ENCODE peak calls at places on chromosome X, in nine cellular contexts. J is thoracic aorta, A is lower lobe of right lung, L is AG04450, E is stomach, B is tibial nerve, W is H1, Z is left ventricle myocardium inferior, K is tibial artery. Y is an unnamed sample.
A peak's percentile ranks its signal among the peaks of the same experiment; 100 is the strongest.

GRCh38 chrX:20144491-20144890 is 2.9 kb upstream of the EIF1AX start:
- DNase-seq in K (no peak), Z (no peak), A (no peak), W (no peak), J (no peak), L (no peak), B (no peak), E (no peak), Y (no peak)

GRCh38 chrX:134547047-134547679 is 87.2 kb downstream of the HPRT1 start:
- DNase-seq in K (no peak), B (no peak), Z (no peak), J (no peak), W (no peak), E (no peak), A (no peak), L (no peak), Y (no peak)

GRCh38 chrX:54238588-54238987 is 55.5 kb upstream of the FAM120C start:
- DNase-seq in J (no peak), Z (no peak), E (no peak), L (no peak), A (no peak), B (no peak), K (no peak), W (no peak), Y (no peak)

GRCh38 chrX:39418132-39418935 is 617.1 kb downstream of the MID1IP1 start:
- DNase-seq in B (no peak), K (no peak), Z (no peak), A (no peak), E (no peak), W (no peak), J (no peak), L (no peak), Y (no peak)

GRCh38 chrX:123274796-123275195 is 90.7 kb downstream of the GRIA3 start:
- DNase-seq in L (no peak), A (no peak), W (no peak), Z (no peak), B (no peak), J (no peak), E (no peak), K (no peak), Y (no peak)

GRCh38 chrX:153384390-153384789 is 16.8 kb downstream of the PNMA6E start:
- DNase-seq in W (no peak), L (no peak), A (no peak), Z (no peak), K (no peak), J (no peak), B (no peak), E (no peak), Y (no peak)

GRCh38 chrX:150058728-150059127 is 120.4 kb upstream of the EOLA2 start:
- DNase-seq in A (no peak), L (no peak), K (no peak), W (no peak), J (no peak), B (no peak), E (no peak), Z (no peak), Y (no peak)

GRCh38 chrX:9855536-9856320 is 69.5 kb downstream of the SHROOM2 start:
- DNase-seq in W (no peak), L (no peak), J (no peak), K (no peak), Z (no peak), E (no peak), B (no peak), A (no peak), Y (no peak)

GRCh38 chrX:81202413-81202794 is 502 bp downstream of the SH3BGRL start:
- DNase-seq in L (no peak), E (no peak), A (no peak), W (no peak), K (no peak), J (no peak), Z (no peak), B (no peak), Y (no peak)

GRCh38 chrX:126820700-126821420 is 1.3 kb downstream of the PRR32 start:
- DNase-seq in A (no peak), B (no peak), W (no peak), Z (peak; percentile 31), E (no peak), K (no peak), L (no peak), J (no peak), Y (peak; percentile 58)

GRCh38 chrX:95156566-95156965 is 1482.6 kb downstream of the FAM133A start:
- DNase-seq in B (no peak), A (no peak), E (no peak), J (no peak), W (no peak), Z (no peak), L (no peak), K (no peak), Y (no peak)
- H3K27ac ChIP-seq in B (no peak overlapping the region), A (no peak overlapping the region), E (no peak overlapping the region), J (no peak overlapping the region), W (no peak overlapping the region), Z (no peak overlapping the region), L (no peak overlapping the region), K (no peak overlapping the region), Y (no peak overlapping the region)

GRCh38 chrX:2574271-2574670 is 73.5 kb upstream of the DHRSX start:
- DNase-seq in A (no peak), E (no peak), J (no peak), B (no peak), L (no peak), Z (no peak), K (no peak), W (no peak), Y (no peak)

GRCh38 chrX:2578864-2579263 is 78.1 kb upstream of the DHRSX start:
- DNase-seq in E (no peak), B (no peak), L (no peak), K (no peak), A (no peak), W (no peak), Z (no peak), J (no peak), Y (no peak)

GRCh38 chrX:2576793-2577192 is 76.0 kb upstream of the DHRSX start:
- DNase-seq in A (no peak), E (no peak), L (no peak), J (no peak), Z (no peak), B (no peak), K (no peak), W (no peak), Y (no peak)

GRCh38 chrX:2581296-2581695 is 80.5 kb upstream of the DHRSX start:
- DNase-seq in W (no peak), Z (no peak), K (peak; percentile 6), L (no peak), J (no peak), E (no peak), A (no peak), B (no peak), Y (no peak)

DNA sequence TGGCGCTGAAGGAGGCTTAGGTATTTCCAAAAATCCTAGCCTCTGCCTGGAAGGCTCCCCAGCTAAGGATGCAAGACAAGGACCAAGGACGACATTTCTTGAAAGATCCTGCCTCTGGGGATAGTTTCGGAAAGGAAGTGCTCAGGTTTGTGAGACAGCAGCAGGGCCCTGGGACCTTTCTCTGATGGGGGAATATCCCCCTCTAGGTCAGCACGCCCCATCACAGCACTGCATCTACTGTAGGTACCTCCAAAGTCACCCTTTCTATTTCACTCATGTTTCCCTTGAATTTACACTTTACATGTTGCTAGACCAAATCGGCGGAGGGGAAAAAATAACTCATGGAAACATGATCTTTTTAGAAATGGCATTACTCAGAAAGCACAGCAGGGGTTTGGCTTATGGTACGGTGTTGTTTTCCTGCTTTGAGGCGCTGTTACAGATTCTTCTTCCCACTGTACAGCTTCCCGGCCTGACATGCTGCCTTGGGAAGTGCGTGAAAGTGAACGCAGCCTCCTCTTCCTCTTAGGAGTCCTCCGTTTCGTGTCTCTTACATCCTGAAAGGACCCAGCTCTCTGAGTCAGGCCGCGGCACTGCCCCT is 77.2 kb upstream of the DHRSX start:
- DNase-seq in A (no peak), W (no peak), E (no peak), L (no peak), J (no peak), B (no peak), Z (no peak), K (no peak), Y (no peak)
- TF ChIP-seq CTCF in A (no peak), W (no peak), E (no peak), L (no peak), J (no peak), B (no peak), Z (no peak), K (no peak), Y (no peak)

GRCh38 chrX:154481911-154482601 is 3.0 kb upstream of the LAGE3 start:
- DNase-seq in B (no peak), A (no peak), L (no peak), K (no peak), J (no peak), Z (no peak), E (no peak), W (no peak), Y (no peak)
- H3K27ac ChIP-seq in B (no peak overlapping the region), A (no peak overlapping the region), L (no peak overlapping the region), K (no peak overlapping the region), J (no peak overlapping the region), Z (no peak overlapping the region), E (no peak overlapping the region), W (no peak overlapping the region), Y (peak overlapping the region; percentile 40)

GRCh38 chrX:18151661-18152060 is 69.0 kb downstream of the BEND2 start:
- DNase-seq in L (no peak), E (no peak), A (no peak), Z (no peak), B (no peak), K (no peak), J (no peak), W (no peak), Y (no peak)

GRCh38 chrX:18146009-18146408 is 74.7 kb downstream of the BEND2 start:
- DNase-seq in Z (no peak), K (no peak), J (no peak), E (no peak), W (no peak), L (no peak), A (no peak), B (no peak), Y (no peak)

GRCh38 chrX:18149454-18149853 is 71.2 kb downstream of the BEND2 start:
- DNase-seq in E (no peak), B (no peak), K (no peak), W (no peak), A (no peak), J (no peak), Z (no peak), L (no peak), Y (no peak)

GRCh38 chrX:18146954-18147353 is 73.7 kb downstream of the BEND2 start:
- DNase-seq in K (no peak), A (no peak), W (peak; percentile 47), B (no peak), L (no peak), Z (no peak), E (no peak), J (no peak), Y (no peak)

GRCh38 chrX:18151157-18151556 is 69.5 kb downstream of the BEND2 start:
- DNase-seq in W (no peak), B (no peak), Z (no peak), A (no peak), L (no peak), E (no peak), J (no peak), K (no peak), Y (no peak)
- TF ChIP-seq CTCF in W (no peak), B (no peak), Z (no peak), A (no peak), L (no peak), E (no peak), J (no peak), K (no peak), Y (no peak)

GRCh38 chrX:132908891-132909290 is 49.5 kb downstream of the HS6ST2 start:
- DNase-seq in Z (no peak), W (no peak), L (no peak), J (no peak), A (no peak), E (no peak), K (no peak), B (no peak), Y (no peak)
- H3K27ac ChIP-seq in Z (no peak overlapping the region), W (no peak overlapping the region), L (no peak overlapping the region), J (no peak overlapping the region), A (no peak overlapping the region), E (no peak overlapping the region), K (no peak overlapping the region), B (no peak overlapping the region), Y (no peak overlapping the region)

Y was measured in right atrium auricular region.